ENCODE peak calls at places on chromosomes 12 and 14, in five cellular contexts. L is Peyer's patch, P is ovary, X is IMR-90, U is transverse colon. W is an unnamed sample.

GRCh38 chr12:113793250-113793649 is 172.9 kb downstream of the RBM19 start:
- DNase-seq in L (no peak), P (no peak), X (no peak), U (no peak), W (no peak)

GRCh38 chr14:65137648-65138317 is 35.5 kb upstream of the MAX start:
- DNase-seq in L (no peak), P (no peak), X (peak; percentile 6), U (no peak), W (no peak)

GRCh38 chr12:59388176-59388575 is 207.7 kb upstream of the SLC16A7 start:
- DNase-seq in L (no peak), P (no peak), X (no peak), U (no peak), W (no peak)

GRCh38 chr12:41304526-41304925 is 116.4 kb downstream of the PDZRN4 start:
- DNase-seq in L (no peak), P (no peak), X (no peak), U (no peak), W (no peak)

GRCh38 chr14:104766863-104767633 is 14.1 kb downstream of the SIVA1 start:
- DNase-seq in L (no peak), P (no peak), X (no peak), U (no peak), W (no peak)

GRCh38 chr14:43539210-43539609 is 967.9 kb downstream of the FSCB start:
- DNase-seq in L (no peak), P (no peak), X (peak; percentile 0), U (no peak), W (peak; percentile 14)

GRCh38 chr12:104792570-104792969 is 165.5 kb downstream of the SLC41A2 start:
- DNase-seq in L (no peak), P (no peak), X (peak; percentile 86), U (no peak), W (peak; percentile 51)

GRCh38 chr14:68495101-68495637 is 297.7 kb downstream of the ZFP36L1 start:
- DNase-seq in L (peak; percentile 45), P (no peak), X (no peak), U (no peak), W (peak; percentile 63)

GRCh38 chr12:57619434-57620244 is 8.4 kb downstream of the ARHGEF25 start:
- DNase-seq in L (no peak), P (no peak), X (no peak), U (no peak), W (no peak)

GRCh38 chr12:109803678-109804077 is 29.5 kb downstream of the TRPV4 start:
- DNase-seq in L (no peak), P (no peak), X (no peak), U (no peak), W (no peak)

GRCh38 chr14:96748371-96748770 is 48.8 kb upstream of the VRK1 start:
- DNase-seq in L (no peak), P (no peak), X (no peak), U (peak; percentile 32), W (peak; percentile 7)

GRCh38 chr14:30440986-30441385 is 118.0 kb upstream of the G2E3 start:
- DNase-seq in L (no peak), P (no peak), X (no peak), U (no peak), W (no peak)

GRCh38 chr14:31060253-31060875 is 34.2 kb upstream of the STRN3 start:
- DNase-seq in L (no peak), P (no peak), X (no peak), U (no peak), W (no peak)

GRCh38 chr12:111753144-111753881 is 13.4 kb upstream of the ALDH2 start:
- DNase-seq in L (no peak), P (peak; percentile 68), X (peak; percentile 61), U (peak; percentile 75), W (peak; percentile 84)

GRCh38 chr14:23876160-23876750 is 77.3 kb upstream of the DHRS4 start:
- DNase-seq in L (no peak), P (no peak), X (no peak), U (no peak), W (no peak)

GRCh38 chr12:1830981-1831930 is 10.9 kb downstream of the LRTM2 start:
- DNase-seq in L (no peak), P (peak; percentile 56), X (peak; percentile 64), U (peak; percentile 43), W (peak; percentile 55)

GRCh38 chr12:131928080-131928764 is 854 bp upstream of the PUS1 start:
- DNase-seq in L (peak; percentile 35), P (no peak), X (peak; percentile 30), U (peak; percentile 34), W (no peak)

GRCh38 chr12:44874981-44875416 is 1.1 kb downstream of the NELL2 start:
- DNase-seq in L (no peak), P (no peak), X (no peak), U (no peak), W (no peak)

GRCh38 chr12:92718483-92718985 is 15.7 kb downstream of the PLEKHG7 start:
- DNase-seq in L (no peak), P (no peak), X (no peak), U (no peak), W (no peak)

GRCh38 chr14:36996133-36996856 is 176.1 kb downstream of the SLC25A21 start:
- DNase-seq in L (no peak), P (no peak), X (peak; percentile 68), U (no peak), W (no peak)

GRCh38 chr12:104434129-104434528 is 22.6 kb upstream of the CHST11 start:
- DNase-seq in L (no peak), P (no peak), X (no peak), U (no peak), W (no peak)

GRCh38 chr14:68685419-68686211 is 107.3 kb downstream of the ZFP36L1 start:
- DNase-seq in L (peak; percentile 89), P (no peak), X (peak; percentile 84), U (peak; percentile 57), W (peak; percentile 54)

GRCh38 chr12:16076553-16076952 is 165.4 kb downstream of the DERA start:
- DNase-seq in L (no peak), P (no peak), X (peak; percentile 2), U (no peak), W (no peak)

GRCh38 chr12:108048686-108049085 is 80.4 kb upstream of the WSCD2 start:
- DNase-seq in L (no peak), P (no peak), X (no peak), U (no peak), W (no peak)

GRCh38 chr14:23093104-23093503 is 1.8 kb downstream of the ACIN1 start:
- DNase-seq in L (no peak), P (no peak), X (no peak), U (no peak), W (no peak)

GRCh38 chr12:52119398-52120254 is 40.1 kb downstream of the SMIM41 start:
- DNase-seq in L (peak; percentile 46), P (no peak), X (no peak), U (peak; percentile 47), W (peak; percentile 26)

GRCh38 chr12:132638541-132639408 is 20.2 kb downstream of the P2RX2 start:
- DNase-seq in L (no peak), P (peak; percentile 48), X (peak; percentile 60), U (no peak), W (no peak)

GRCh38 chr12:16606201-16606849 is 363 bp upstream of the LMO3 start:
- DNase-seq in L (no peak), P (no peak), X (peak; percentile 27), U (no peak), W (peak; percentile 28)

GRCh38 chr14:77400216-77400615 is 23.0 kb downstream of the SAMD15 start:
- DNase-seq in L (no peak), P (no peak), X (no peak), U (no peak), W (no peak)

GRCh38 chr12:45687081-45688015 is 42.2 kb upstream of the ARID2 start:
- DNase-seq in L (no peak), P (no peak), X (no peak), U (no peak), W (no peak)

GRCh38 chr12:122830517-122831214 is 4.6 kb upstream of the HIP1R start:
- DNase-seq in L (no peak), P (no peak), X (peak; percentile 81), U (peak; percentile 50), W (no peak)

GRCh38 chr12:106118278-106118820 is 20.4 kb downstream of the NUAK1 start:
- DNase-seq in L (no peak), P (no peak), X (no peak), U (no peak), W (no peak)

GRCh38 chr14:24965934-24966593 is 83.9 kb downstream of the STXBP6 start:
- DNase-seq in L (no peak), P (no peak), X (peak; percentile 90), U (peak; percentile 37), W (no peak)

GRCh38 chr12:14643247-14643646 is 53.2 kb downstream of the GUCY2C start:
- DNase-seq in L (no peak), P (no peak), X (no peak), U (no peak), W (no peak)

DNA sequence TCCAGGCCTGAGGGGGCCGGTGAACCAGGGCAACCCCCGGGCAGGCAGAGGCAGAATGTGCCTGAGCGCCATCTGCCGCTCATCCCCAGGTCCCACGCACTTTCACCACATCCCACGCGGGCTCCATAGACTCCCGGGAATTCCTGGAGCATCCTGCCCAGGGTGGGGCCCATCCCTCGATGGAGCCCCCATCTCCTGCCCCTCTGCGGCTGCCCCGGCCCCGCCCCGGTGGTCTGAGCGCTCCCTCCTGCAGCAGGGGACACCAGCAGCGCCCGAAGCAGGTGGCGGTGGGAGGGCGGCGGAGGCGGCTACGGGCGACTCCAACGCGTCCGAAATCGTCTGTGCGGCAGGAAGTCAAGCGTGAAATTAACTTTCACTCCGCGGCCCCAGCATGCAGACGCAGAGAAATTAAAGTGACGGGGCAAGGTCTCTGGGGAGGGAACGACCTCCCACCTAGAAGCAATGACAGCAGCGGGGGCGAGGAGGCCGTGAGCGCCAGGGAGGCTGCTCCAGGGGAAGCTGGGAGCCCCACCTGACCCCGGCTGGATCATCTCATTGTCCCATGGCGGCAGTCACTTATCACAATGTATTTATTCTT is 122.2 kb downstream of the NCOR2 start:
- DNase-seq in L (no peak), P (no peak), X (no peak), U (no peak), W (no peak)
- TF ChIP-seq CTCF in L (no peak), P (no peak), X (no peak), U (no peak), W (no peak)

GRCh38 chr14:75068294-75069020 is 984 bp upstream of the ZC2HC1C start:
- DNase-seq in L (no peak), P (no peak), X (no peak), U (no peak), W (no peak)

GRCh38 chr14:75067212-75067611 is 2.2 kb upstream of the ZC2HC1C start:
- DNase-seq in L (no peak), P (no peak), X (no peak), U (no peak), W (no peak)

GRCh38 chr14:75070383-75070782 is 942 bp downstream of the ZC2HC1C start:
- DNase-seq in L (no peak), P (peak; percentile 42), X (no peak), U (peak; percentile 47), W (no peak)

GRCh38 chr14:75069811-75070145 is 337 bp downstream of the ZC2HC1C start:
- DNase-seq in L (no peak), P (no peak), X (no peak), U (no peak), W (no peak)

GRCh38 chr14:75069021-75069810 is at the start of gene ZC2HC1C:
- DNase-seq in L (peak; percentile 74), P (peak; percentile 98), X (peak; percentile 75), U (peak; percentile 97), W (peak; percentile 98)
- TF ChIP-seq POLR2A in L (peak; percentile 44), P (peak; percentile 70), X (no peak), U (peak; percentile 69), W (peak; percentile 67)

GRCh38 chr14:20623798-20624197 is 17.7 kb downstream of the OR6S1 start:
- DNase-seq in L (no peak), P (no peak), X (no peak), U (no peak), W (no peak)
- H3K27ac ChIP-seq in L (no peak overlapping the region), P (no peak overlapping the region), X (no peak overlapping the region), U (no peak overlapping the region), W (no peak overlapping the region)

GRCh38 chr14:70801836-70802235 is 7.5 kb downstream of the MAP3K9 start:
- DNase-seq in L (no peak), P (no peak), X (no peak), U (no peak), W (no peak)
- TF ChIP-seq CTCF in L (no peak), P (no peak), X (no peak), U (no peak), W (no peak)